ENCODE peak calls at places on chromosomes 1 and 21, in four cellular contexts. F is neural crest cell, Z is stomach, R is pancreas. T is an unnamed sample.

GRCh38 chr1:186925881-186926676 is 97.3 kb downstream of the PLA2G4A start:
- DNase-seq in Z (no peak), F (no peak), R (no peak), T (no peak)

GRCh38 chr1:118116401-118116800 is 68.6 kb downstream of the SPAG17 start:
- DNase-seq in F (no peak), R (no peak), Z (no peak), T (no peak)

GRCh38 chr21:41663805-41664788 is 102.8 kb downstream of the RIPK4 start:
- DNase-seq in F (no peak), Z (no peak), R (no peak), T (no peak)

GRCh38 chr1:116724765-116725375 is 29.4 kb upstream of the CD2 start:
- DNase-seq in Z (peak; percentile 69), F (peak; percentile 68), R (peak; percentile 42), T (peak; percentile 66)

GRCh38 chr1:83882906-83883305 is 116.0 kb downstream of the TTLL7 start:
- DNase-seq in F (no peak), R (no peak), Z (no peak), T (peak; percentile 4)

GRCh38 chr1:213940947-213941346 is 46.8 kb upstream of the PROX1 start:
- DNase-seq in F (no peak), R (no peak), Z (no peak), T (no peak)

GRCh38 chr1:78092686-78093085 is 46.9 kb downstream of the GIPC2 start:
- DNase-seq in Z (no peak), R (no peak), F (no peak), T (no peak)

GRCh38 chr1:160662888-160663287 is 16.0 kb upstream of the SLAMF1 start:
- DNase-seq in R (no peak), Z (no peak), F (no peak), T (no peak)

GRCh38 chr21:24693779-24694178 is 913.5 kb downstream of the MRPL39 start:
- DNase-seq in Z (no peak), F (no peak), R (no peak), T (no peak)

GRCh38 chr1:94755675-94756074 is 64.5 kb upstream of the SLC44A3 start:
- DNase-seq in F (no peak), R (no peak), Z (no peak), T (no peak)

GRCh38 chr1:14522331-14523241 is 75.9 kb upstream of the KAZN start:
- DNase-seq in R (peak; percentile 41), F (no peak), Z (no peak), T (no peak)

GRCh38 chr1:212607206-212607923 is 1.2 kb upstream of the ATF3 start:
- DNase-seq in Z (peak; percentile 43), F (no peak), R (peak; percentile 71), T (peak; percentile 28)

GRCh38 chr1:71461416-71461815 is 380.6 kb upstream of the ZRANB2 start:
- DNase-seq in F (no peak), Z (no peak), R (no peak), T (no peak)

GRCh38 chr1:247322849-247323586 is 8.6 kb downstream of the ZNF496 start:
- DNase-seq in Z (no peak), R (no peak), F (no peak), T (no peak)

GRCh38 chr1:43307458-43308158 is 6.8 kb downstream of the TIE1 start:
- DNase-seq in F (no peak), Z (no peak), R (no peak), T (no peak)

GRCh38 chr21:15552914-15553491 is 176.8 kb upstream of the USP25 start:
- DNase-seq in Z (no peak), R (no peak), F (no peak), T (no peak)

GRCh38 chr1:117077267-117077666 is 17.1 kb downstream of the TTF2 start:
- DNase-seq in R (no peak), F (no peak), Z (no peak), T (no peak)

GRCh38 chr1:40708750-40709099 is 17.2 kb downstream of the NFYC start:
- DNase-seq in Z (no peak), R (no peak), F (no peak), T (peak; percentile 23)

GRCh38 chr1:47181955-47182680 is 7.7 kb downstream of the PDZK1IP1 start:
- DNase-seq in F (no peak), Z (peak; percentile 65), R (no peak), T (no peak)

DNA sequence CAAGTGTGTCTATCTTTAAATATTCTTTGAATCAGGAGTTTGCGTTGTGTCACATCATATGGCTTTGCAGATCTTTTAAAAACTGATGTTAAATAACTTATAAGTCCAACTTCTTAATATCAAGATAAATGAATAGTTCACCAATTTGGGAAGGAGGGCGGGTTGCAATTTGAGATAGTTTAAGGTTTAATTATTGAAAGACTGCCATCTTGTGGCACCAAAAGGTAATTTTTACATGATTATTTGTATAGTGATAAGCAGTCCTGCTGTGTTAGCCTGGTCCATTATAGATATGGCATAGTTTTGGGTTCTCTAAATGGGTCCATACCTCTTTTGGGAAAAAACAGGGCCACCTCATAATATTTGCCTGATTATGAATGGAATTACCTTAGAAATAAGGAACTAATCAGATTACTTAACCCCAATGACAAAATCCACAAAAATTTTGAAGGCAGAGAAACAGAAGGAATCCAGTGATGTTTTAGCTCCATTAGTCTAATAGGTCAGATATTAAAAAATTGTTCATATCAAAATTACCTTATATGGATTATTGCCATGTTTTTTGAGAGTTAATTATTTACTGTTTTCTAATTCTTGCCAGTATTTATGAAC is 64.3 kb downstream of the PRKAA2 start:
- DNase-seq in R (no peak), F (no peak), Z (no peak), T (peak; percentile 17)
- TF ChIP-seq CTCF in R (peak; percentile 16), F (peak; percentile 81), Z (peak; percentile 62), T (peak; percentile 64)

GRCh38 chr1:35852241-35852640 is 30.8 kb upstream of the AGO1 start:
- DNase-seq in R (no peak), F (no peak), Z (no peak), T (no peak)

GRCh38 chr1:35860680-35861079 is 22.3 kb upstream of the AGO1 start:
- DNase-seq in F (no peak), R (no peak), Z (no peak), T (no peak)

GRCh38 chr1:35855016-35855700 is 27.9 kb upstream of the AGO1 start:
- DNase-seq in F (no peak), R (no peak), Z (no peak), T (no peak)

GRCh38 chr1:35856964-35857363 is 26.0 kb upstream of the AGO1 start:
- DNase-seq in Z (no peak), F (no peak), R (no peak), T (no peak)

DNA sequence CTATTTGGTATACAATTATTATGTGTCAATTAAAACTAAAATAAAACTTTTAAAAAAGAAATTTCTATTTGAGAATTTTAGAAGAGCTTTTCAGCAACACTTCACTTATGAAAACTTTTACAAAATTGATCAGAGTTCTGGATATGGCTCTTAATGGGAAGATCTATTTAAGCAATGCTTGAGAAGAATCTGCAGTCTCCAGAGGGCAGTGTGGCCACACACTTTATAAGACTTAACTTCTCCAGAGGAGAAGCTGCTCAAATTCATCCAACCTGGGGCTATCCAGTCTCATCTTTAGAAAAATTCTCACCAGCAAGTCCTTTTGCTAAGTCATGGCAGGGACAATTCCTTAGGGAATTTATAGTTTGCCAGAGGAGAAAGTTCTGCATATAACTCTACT is 25.2 kb upstream of the AGO1 start:
- DNase-seq in F (no peak), Z (no peak), R (no peak), T (no peak)
- TF ChIP-seq CTCF in F (peak; percentile 47), Z (no peak), R (no peak), T (no peak)

GRCh38 chr21:34582506-34583150 is 32.3 kb downstream of the RCAN1 start:
- DNase-seq in R (no peak), Z (no peak), F (peak; percentile 9), T (peak; percentile 8)
- TF ChIP-seq CTCF in R (no peak), Z (no peak), F (peak; percentile 59), T (peak; percentile 27)

DNA sequence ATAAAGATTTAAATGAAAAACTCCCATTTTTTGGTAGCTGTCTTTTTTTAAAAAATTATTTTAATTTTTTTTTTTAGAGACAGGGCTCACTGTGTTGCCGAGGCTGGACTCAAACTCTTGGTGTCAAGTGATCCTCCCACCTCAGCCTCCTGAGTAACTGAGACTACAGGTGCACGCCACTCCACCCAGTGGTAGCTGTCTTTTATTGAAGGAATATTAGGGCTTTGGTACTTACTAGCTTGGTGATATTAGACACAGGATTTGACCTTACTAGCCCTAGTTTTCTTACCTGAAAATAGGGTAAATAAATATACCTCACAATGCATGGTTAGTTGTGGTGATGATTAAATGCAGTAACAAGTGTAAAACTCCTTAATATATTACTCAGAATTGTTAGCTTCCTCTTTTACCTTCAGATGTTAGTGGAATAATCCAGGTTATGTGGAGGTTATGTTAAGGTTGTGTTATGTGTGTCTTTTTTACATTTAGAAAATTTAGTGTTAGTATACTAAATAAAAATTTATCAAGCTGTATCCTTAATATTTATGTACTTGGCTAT is 66.8 kb downstream of the PHACTR4 start:
- DNase-seq in R (no peak), Z (no peak), F (no peak), T (no peak)
- TF ChIP-seq CTCF in R (no peak), Z (no peak), F (peak; percentile 22), T (no peak)

GRCh38 chr1:209948155-209948554 is 10.1 kb downstream of the SYT14 start:
- DNase-seq in Z (no peak), F (no peak), R (no peak), T (no peak)
- TF ChIP-seq CTCF in Z (no peak), F (no peak), R (no peak), T (no peak)

DNA sequence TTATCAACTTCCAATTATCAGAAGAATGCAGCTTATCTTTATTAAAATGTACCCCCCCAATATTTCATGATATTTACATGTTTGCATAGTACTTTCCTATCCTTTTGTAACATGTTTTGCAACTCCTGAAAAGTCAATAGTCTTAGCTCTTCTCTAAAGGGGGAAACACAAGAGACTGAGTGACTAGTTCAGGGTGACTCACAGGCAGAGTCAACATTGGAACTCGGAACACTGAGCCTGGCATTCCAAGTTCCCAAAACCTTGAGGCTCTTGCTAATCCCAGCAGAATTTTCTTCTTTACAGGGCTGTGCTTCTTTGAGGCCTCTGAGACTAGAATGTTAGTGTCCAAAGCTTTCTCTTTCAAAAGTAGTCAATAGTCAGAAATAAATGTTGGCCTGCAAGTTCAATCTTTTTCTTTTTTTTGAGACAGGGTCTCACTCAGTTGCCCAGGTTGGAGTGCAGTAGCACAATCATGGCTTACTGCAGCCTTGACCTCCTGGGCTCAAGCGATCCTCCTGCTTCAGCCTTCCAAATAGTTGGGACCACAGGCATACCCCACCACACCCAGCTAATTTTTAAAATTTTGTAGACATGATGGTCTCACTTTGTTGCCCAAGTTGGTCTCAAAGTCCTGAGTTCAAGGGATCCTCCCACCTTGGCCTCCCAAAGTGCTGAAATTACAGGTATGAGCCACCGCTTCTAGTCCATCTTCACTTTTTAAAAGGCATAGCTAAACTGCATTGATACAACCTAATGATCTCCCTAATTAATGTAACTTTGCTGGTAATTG is 37.5 kb downstream of the ZNF281 start:
- DNase-seq in Z (no peak), F (no peak), R (no peak), T (no peak)
- TF ChIP-seq CTCF in Z (no peak), F (no peak), R (no peak), T (no peak)

DNA sequence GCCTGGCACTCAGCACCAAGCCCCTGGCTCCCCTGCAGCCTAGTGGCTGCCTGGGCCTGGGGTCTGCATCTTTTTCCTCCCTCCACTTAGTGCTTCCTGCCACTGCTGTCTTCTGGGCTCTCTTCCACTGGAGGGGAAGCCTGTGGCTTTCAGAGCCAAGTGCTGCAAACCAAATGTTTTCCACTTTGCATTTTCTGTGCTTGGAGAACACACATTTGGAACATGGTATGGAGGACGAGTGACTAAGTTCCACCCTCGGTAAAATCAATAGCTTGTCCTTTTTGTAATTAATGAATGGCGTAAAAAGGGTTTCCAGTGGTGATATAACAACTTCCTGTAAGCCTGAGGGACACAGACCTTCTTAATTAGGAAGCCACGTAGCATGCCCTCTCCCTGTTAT is 10.1 kb upstream of the GPR153 start:
- DNase-seq in F (no peak), R (no peak), Z (no peak), T (no peak)
- TF ChIP-seq CTCF in F (no peak), R (no peak), Z (no peak), T (no peak)